ENCODE peak calls at places on chromosomes 5 and 9, in ten cellular contexts. D, A, M, W, B, U, F, V, P and L are unnamed samples.
A peak's percentile ranks its signal among the peaks of the same experiment; 100 is the strongest.

GRCh38 chr9:137046094-137046787 is at the start of gene NPDC1:
- DNase-seq in D (peak; percentile 72), A (peak; percentile 90), M (peak; percentile 78), W (peak; percentile 94), B (peak; percentile 75), U (peak; percentile 89), F (peak; percentile 88), V (peak; percentile 91), P (peak; percentile 69), L (peak; percentile 88)

GRCh38 chr5:75034137-75034739 is 18.1 kb downstream of the GCNT4 start:
- DNase-seq in D (peak; percentile 66), A (peak; percentile 48), M (peak; percentile 68), W (no peak), B (no peak), U (no peak), F (no peak), V (no peak), P (no peak), L (no peak)

GRCh38 chr5:64972591-64972990 is 203.9 kb downstream of the CWC27 start:
- DNase-seq in D (no peak), A (no peak), M (no peak), W (no peak), B (no peak), U (no peak), F (no peak), V (no peak), P (no peak), L (no peak)

GRCh38 chr5:80181618-80182211 is 74.1 kb downstream of the SERINC5 start:
- DNase-seq in D (peak; percentile 79), A (peak; percentile 91), M (peak; percentile 85), W (no peak), B (no peak), U (peak; percentile 79), F (peak; percentile 91), V (peak; percentile 80), P (peak; percentile 22), L (peak; percentile 27)

GRCh38 chr9:3830296-3830695 is 304.5 kb upstream of the RFX3 start:
- DNase-seq in D (no peak), A (no peak), M (peak; percentile 36), W (no peak), B (no peak), U (no peak), F (no peak), V (no peak), P (no peak), L (no peak)

GRCh38 chr9:94081864-94082468 is 2.3 kb upstream of the PTPDC1 start:
- DNase-seq in D (no peak), A (no peak), M (no peak), W (no peak), B (no peak), U (no peak), F (no peak), V (no peak), P (no peak), L (no peak)

GRCh38 chr5:60586307-60586901 is 113.6 kb downstream of the DEPDC1B start:
- DNase-seq in D (no peak), A (no peak), M (peak; percentile 12), W (no peak), B (peak; percentile 61), U (no peak), F (peak; percentile 37), V (no peak), P (no peak), L (no peak)

GRCh38 chr5:27125856-27126255 is 87.5 kb upstream of the CDH9 start:
- DNase-seq in D (no peak), A (no peak), M (no peak), W (no peak), B (no peak), U (no peak), F (no peak), V (no peak), P (no peak), L (no peak)

GRCh38 chr5:141427783-141428426 is 2.4 kb upstream of the PCDHGA12 start:
- DNase-seq in D (no peak), A (no peak), M (no peak), W (no peak), B (no peak), U (no peak), F (no peak), V (no peak), P (no peak), L (no peak)

GRCh38 chr5:35672995-35673394 is 55.3 kb downstream of the SPEF2 start:
- DNase-seq in D (peak; percentile 65), A (no peak), M (no peak), W (no peak), B (peak; percentile 49), U (no peak), F (no peak), V (no peak), P (no peak), L (no peak)

GRCh38 chr5:120692346-120692745 is 228.2 kb downstream of the PRR16 start:
- DNase-seq in D (no peak), A (no peak), M (no peak), W (no peak), B (no peak), U (no peak), F (no peak), V (no peak), P (no peak), L (no peak)

GRCh38 chr9:83491995-83492394 is 46.2 kb downstream of the FRMD3 start:
- DNase-seq in D (no peak), A (no peak), M (no peak), W (no peak), B (no peak), U (no peak), F (no peak), V (no peak), P (no peak), L (no peak)

GRCh38 chr5:15791274-15791673 is 291.3 kb downstream of the FBXL7 start:
- DNase-seq in D (no peak), A (no peak), M (peak; percentile 38), W (no peak), B (no peak), U (no peak), F (no peak), V (no peak), P (no peak), L (no peak)

GRCh38 chr9:75096796-75097195 is 8.5 kb downstream of the OSTF1 start:
- DNase-seq in D (no peak), A (no peak), M (no peak), W (no peak), B (peak; percentile 37), U (no peak), F (no peak), V (no peak), P (no peak), L (no peak)

GRCh38 chr5:17001418-17001817 is 65.3 kb upstream of the MYO10 start:
- DNase-seq in D (no peak), A (no peak), M (peak; percentile 68), W (no peak), B (peak; percentile 50), U (no peak), F (no peak), V (no peak), P (no peak), L (no peak)

GRCh38 chr9:135227641-135228251 is 140.3 kb downstream of the OLFM1 start:
- DNase-seq in D (no peak), A (no peak), M (no peak), W (peak; percentile 27), B (no peak), U (peak; percentile 40), F (no peak), V (peak; percentile 53), P (no peak), L (no peak)

GRCh38 chr9:136796238-136796774 is at the start of gene CCDC183:
- DNase-seq in D (no peak), A (no peak), M (no peak), W (no peak), B (peak; percentile 17), U (no peak), F (no peak), V (no peak), P (no peak), L (no peak)

GRCh38 chr5:149400304-149400703 is 21.2 kb upstream of the IL17B start:
- DNase-seq in D (no peak), A (no peak), M (no peak), W (no peak), B (peak; percentile 83), U (no peak), F (no peak), V (no peak), P (no peak), L (peak; percentile 65)

DNA sequence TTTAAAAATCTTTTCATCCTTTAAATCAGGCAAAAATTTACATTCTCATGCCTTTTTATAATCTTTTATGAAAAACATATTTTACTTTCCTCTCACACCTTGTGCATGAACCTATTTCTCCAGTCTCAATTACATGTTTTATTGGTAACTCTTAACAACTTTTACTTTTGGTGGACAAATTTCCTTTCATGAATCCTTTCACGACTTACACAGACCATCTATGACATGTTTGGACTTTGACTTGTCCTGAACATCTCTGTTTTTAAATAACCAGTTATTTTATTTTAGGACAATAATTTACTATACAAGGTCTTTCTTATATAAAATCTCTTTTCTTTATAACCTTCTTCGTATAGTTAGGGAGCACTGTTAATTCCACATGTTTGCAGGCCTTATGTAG is 26.5 kb upstream of the MTMR12 start:
- DNase-seq in D (no peak), A (no peak), M (peak; percentile 55), W (no peak), B (peak; percentile 18), U (no peak), F (no peak), V (no peak), P (no peak), L (no peak)
- H3K9me3 ChIP-seq in D (no peaks in the 10 kb centered on the region), A (peaks cover 22% of the 10 kb centered on the region), M (peaks cover 42% of the 10 kb centered on the region), W (no peaks in the 10 kb centered on the region), B (peaks cover 28% of the 10 kb centered on the region), U (peaks cover 3% of the 10 kb centered on the region), F (no peaks in the 10 kb centered on the region), V (no peaks in the 10 kb centered on the region), P (no peaks in the 10 kb centered on the region), L (peaks cover 16% of the 10 kb centered on the region)

GRCh38 chr9:86545085-86545484 is 190.9 kb upstream of the TUT7 start:
- DNase-seq in D (no peak), A (no peak), M (no peak), W (no peak), B (no peak), U (no peak), F (no peak), V (no peak), P (no peak), L (peak; percentile 76)
- H3K4me1 ChIP-seq in D (no peaks in the 10 kb centered on the region), A (no peaks in the 10 kb centered on the region), M (no peaks in the 10 kb centered on the region), W (no peaks in the 10 kb centered on the region), B (no peaks in the 10 kb centered on the region), U (no peaks in the 10 kb centered on the region), F (no peaks in the 10 kb centered on the region), V (no peaks in the 10 kb centered on the region), P (peaks cover 3% of the 10 kb centered on the region), L (peaks cover 55% of the 10 kb centered on the region)

GRCh38 chr5:176424181-176424580 is 7.8 kb upstream of the CLTB start:
- DNase-seq in D (no peak), A (no peak), M (no peak), W (no peak), B (no peak), U (no peak), F (no peak), V (no peak), P (no peak), L (no peak)
- H3K9me3 ChIP-seq in D (no peaks in the 10 kb centered on the region), A (no peaks in the 10 kb centered on the region), M (peaks cover 5% of the 10 kb centered on the region), W (no peaks in the 10 kb centered on the region), B (no peaks in the 10 kb centered on the region), U (no peaks in the 10 kb centered on the region), F (no peaks in the 10 kb centered on the region), V (no peaks in the 10 kb centered on the region), P (no peaks in the 10 kb centered on the region), L (peaks cover 11% of the 10 kb centered on the region)

DNA sequence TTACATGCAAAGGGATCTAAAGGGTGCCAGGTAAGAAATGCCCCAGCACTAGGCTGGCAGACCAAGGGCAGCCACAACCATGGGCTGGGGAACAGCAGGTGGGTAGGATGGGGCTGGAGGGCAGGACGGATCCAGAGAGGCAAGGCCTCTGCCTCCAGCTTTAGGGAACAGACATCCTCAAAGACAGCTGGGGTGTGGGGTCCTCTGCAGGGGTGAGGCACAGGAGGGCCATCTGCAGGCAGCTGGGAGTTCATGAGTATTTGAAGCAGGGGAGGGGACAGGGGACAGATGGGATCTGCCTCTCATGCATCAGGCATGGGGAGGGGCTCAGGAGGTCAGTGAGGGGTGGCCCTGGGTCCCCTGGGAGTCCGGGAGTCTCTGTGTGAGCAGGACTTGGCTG is 3.9 kb downstream of the SUSD3 start:
- DNase-seq in D (no peak), A (no peak), M (no peak), W (no peak), B (no peak), U (no peak), F (no peak), V (no peak), P (no peak), L (peak; percentile 29)
- H3K4me1 ChIP-seq in D (peaks cover 84% of the 10 kb centered on the region), A (peaks cover 38% of the 10 kb centered on the region), M (peaks cover 27% of the 10 kb centered on the region), W (no peaks in the 10 kb centered on the region), B (peaks cover 14% of the 10 kb centered on the region), U (peaks cover 34% of the 10 kb centered on the region), F (peaks cover 50% of the 10 kb centered on the region), V (peaks cover 16% of the 10 kb centered on the region), P (peaks cover 24% of the 10 kb centered on the region), L (peaks cover 21% of the 10 kb centered on the region)